ENCODE peak calls at places on chromosome 5, in nine cellular contexts. B, T, D, S, Q, G, P, R and H are unnamed samples.

GRCh38 chr5:179373101-179373934 is 28.1 kb upstream of the ADAMTS2 start:
- DNase-seq in B (no peak), T (peak; percentile 55), D (no peak), S (no peak), Q (no peak), G (no peak), P (no peak), R (no peak), H (no peak)

GRCh38 chr5:139747583-139748504 is 47.8 kb upstream of the PSD2 start:
- DNase-seq in B (peak; percentile 77), T (peak; percentile 89), D (no peak), S (peak; percentile 58), Q (no peak), G (no peak), P (peak; percentile 49), R (peak; percentile 49), H (peak; percentile 86)

GRCh38 chr5:117488976-117489500 is 914.4 kb upstream of the SEMA6A start:
- DNase-seq in B (no peak), T (no peak), D (no peak), S (no peak), Q (no peak), G (no peak), P (no peak), R (no peak), H (no peak)

GRCh38 chr5:173302546-173303155 is 25.6 kb downstream of the STC2 start:
- DNase-seq in B (peak; percentile 57), T (no peak), D (no peak), S (no peak), Q (peak; percentile 44), G (no peak), P (no peak), R (no peak), H (no peak)

GRCh38 chr5:96657068-96657467 is 5.1 kb upstream of the CAST start:
- DNase-seq in B (peak; percentile 30), T (no peak), D (peak; percentile 85), S (no peak), Q (peak; percentile 77), G (no peak), P (no peak), R (no peak), H (no peak)

GRCh38 chr5:76813982-76814562 is 4.8 kb upstream of the F2RL1 start:
- DNase-seq in B (no peak), T (no peak), D (peak; percentile 84), S (no peak), Q (peak; percentile 89), G (no peak), P (no peak), R (no peak), H (no peak)

GRCh38 chr5:82403026-82403425 is 124.9 kb upstream of the RPS23 start:
- DNase-seq in B (no peak), T (no peak), D (no peak), S (no peak), Q (no peak), G (no peak), P (no peak), R (no peak), H (no peak)

GRCh38 chr5:39138892-39139291 is 64.7 kb upstream of the RICTOR start:
- DNase-seq in B (no peak), T (no peak), D (peak; percentile 40), S (no peak), Q (peak; percentile 59), G (no peak), P (no peak), R (no peak), H (no peak)

GRCh38 chr5:135484563-135485157 is 32.5 kb upstream of the TIFAB start:
- DNase-seq in B (peak; percentile 24), T (no peak), D (no peak), S (no peak), Q (no peak), G (no peak), P (no peak), R (no peak), H (peak; percentile 74)

GRCh38 chr5:156522651-156523529 is 195.9 kb downstream of the SGCD start:
- DNase-seq in B (no peak), T (no peak), D (no peak), S (no peak), Q (no peak), G (no peak), P (no peak), R (no peak), H (no peak)
- H3K4me3 ChIP-seq in B (no peak overlapping the region), T (no peak overlapping the region), D (no peak overlapping the region), S (no peak overlapping the region), Q (no peak overlapping the region), G (no peak overlapping the region), P (no peak overlapping the region), R (no peak overlapping the region), H (no peak overlapping the region)

GRCh38 chr5:157570801-157571200 is 4.8 kb downstream of the ADAM19 start:
- DNase-seq in B (no peak), T (no peak), D (no peak), S (no peak), Q (no peak), G (no peak), P (no peak), R (no peak), H (no peak)
- H3K4me3 ChIP-seq in B (no peak overlapping the region), T (no peak overlapping the region), D (no peak overlapping the region), S (no peak overlapping the region), Q (no peak overlapping the region), G (no peak overlapping the region), P (no peak overlapping the region), R (no peak overlapping the region), H (no peak overlapping the region)

GRCh38 chr5:132778129-132778528 is 1.1 kb upstream of the SEPTIN8 start:
- DNase-seq in B (no peak), T (no peak), D (no peak), S (no peak), Q (no peak), G (no peak), P (no peak), R (no peak), H (no peak)
- H3K4me3 ChIP-seq in B (peak overlapping the region; percentile 58), T (peak overlapping the region; percentile 80), D (peak overlapping the region; percentile 74), S (no peak overlapping the region), Q (peak overlapping the region; percentile 63), G (peak overlapping the region; percentile 93), P (no peak overlapping the region), R (peak overlapping the region; percentile 95), H (no peak overlapping the region)

DNA sequence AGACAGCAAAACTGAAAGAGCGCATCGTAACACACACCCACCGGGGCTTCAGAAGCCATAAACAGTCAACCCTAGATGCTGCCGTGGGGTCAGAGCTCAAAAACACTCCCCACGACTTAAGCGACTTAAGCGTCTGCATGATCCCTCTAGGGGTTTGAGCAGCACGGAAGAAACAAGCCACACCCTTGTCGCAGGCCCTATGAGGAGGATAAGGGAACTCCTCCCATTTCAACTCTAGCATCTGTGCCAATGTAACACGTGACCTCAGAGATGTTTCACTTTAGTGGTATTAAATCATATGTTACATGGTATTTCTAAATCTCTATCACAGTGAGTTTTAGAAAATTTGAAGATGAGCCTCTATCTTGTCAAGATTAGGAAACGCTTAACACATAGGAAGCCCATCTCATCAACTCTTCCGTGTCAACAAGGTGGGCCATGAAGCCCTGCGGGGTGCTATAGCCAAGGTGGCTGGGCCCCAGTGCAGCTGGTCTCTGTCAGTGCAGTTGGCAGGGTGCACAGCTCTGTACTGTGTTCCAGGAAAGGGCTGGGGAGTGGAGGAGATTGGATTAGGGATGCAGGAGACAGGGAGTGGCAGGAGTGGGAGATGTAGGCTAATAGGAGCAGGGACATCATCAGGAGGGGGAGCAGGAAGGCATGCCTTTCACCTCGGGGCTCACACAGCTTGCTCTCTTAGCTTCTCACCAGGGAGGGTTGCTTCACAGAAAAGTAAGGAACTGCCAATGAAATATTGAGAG is 33.1 kb downstream of the ZCCHC9 start:
- DNase-seq in B (no peak), T (no peak), D (no peak), S (no peak), Q (no peak), G (no peak), P (no peak), R (no peak), H (peak; percentile 25)
- H3K4me3 ChIP-seq in B (no peak overlapping the region), T (no peak overlapping the region), D (no peak overlapping the region), S (no peak overlapping the region), Q (no peak overlapping the region), G (peak overlapping the region; percentile 4), P (no peak overlapping the region), R (peak overlapping the region; percentile 52), H (no peak overlapping the region)

GRCh38 chr5:154477382-154478223 is 424 bp downstream of the HAND1 start:
- DNase-seq in B (no peak), T (peak; percentile 86), D (no peak), S (no peak), Q (no peak), G (no peak), P (no peak), R (no peak), H (peak; percentile 44)

GRCh38 chr5:154478224-154478565 is at the start of gene HAND1:
- DNase-seq in B (peak; percentile 57), T (peak; percentile 54), D (no peak), S (no peak), Q (no peak), G (no peak), P (peak; percentile 59), R (peak; percentile 79), H (peak; percentile 95)

GRCh38 chr5:154475613-154476342 is 2.2 kb downstream of the HAND1 start:
- DNase-seq in B (no peak), T (peak; percentile 83), D (no peak), S (no peak), Q (no peak), G (no peak), P (no peak), R (no peak), H (peak; percentile 88)

GRCh38 chr5:154474957-154475334 is 3.1 kb downstream of the HAND1 start:
- DNase-seq in B (no peak), T (no peak), D (no peak), S (no peak), Q (no peak), G (no peak), P (no peak), R (no peak), H (no peak)

DNA sequence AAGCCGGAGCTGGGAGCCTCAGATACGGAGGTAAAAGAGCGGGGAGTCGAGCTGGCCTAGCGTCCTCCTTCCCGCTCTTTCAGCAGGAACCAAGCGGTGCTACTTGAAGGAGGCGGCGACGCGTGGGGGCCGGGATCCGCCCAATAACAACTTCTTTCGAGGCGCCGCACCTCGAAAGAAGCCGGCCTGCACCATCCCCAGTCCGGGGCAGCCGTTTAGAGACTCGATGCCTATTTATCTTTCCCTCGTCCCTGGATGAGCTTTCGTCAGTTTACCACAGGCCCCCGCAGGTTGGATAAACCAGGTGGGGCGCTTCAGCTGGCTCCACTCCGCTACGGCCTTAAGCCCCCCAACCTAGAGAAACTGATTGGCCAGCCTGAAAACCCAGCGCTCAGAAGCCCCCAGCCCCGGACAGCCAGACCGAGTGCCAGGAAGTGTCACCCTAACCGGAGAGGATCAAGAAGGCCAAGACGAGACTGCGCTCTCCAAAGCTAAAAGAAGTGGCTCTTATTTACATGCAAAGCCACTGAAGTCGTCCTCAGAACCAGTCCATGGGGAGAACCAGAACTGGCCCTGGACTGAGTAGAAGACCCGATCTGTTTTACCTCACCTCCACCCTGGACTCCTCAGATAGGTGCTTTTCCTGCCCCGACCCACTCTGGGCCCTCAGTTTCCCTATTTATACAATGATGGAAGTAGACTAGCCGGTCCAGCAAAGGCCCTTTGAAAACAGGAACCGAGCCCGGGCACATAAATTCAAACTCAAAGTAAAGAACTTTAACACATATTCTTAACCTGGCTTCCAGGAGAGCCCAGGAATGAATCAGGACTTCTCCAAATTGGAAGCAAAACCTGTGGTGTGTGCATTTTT is 1.4 kb downstream of the HAND1 start:
- DNase-seq in B (no peak), T (peak; percentile 71), D (no peak), S (no peak), Q (no peak), G (no peak), P (no peak), R (no peak), H (no peak)
- H3K4me3 ChIP-seq in B (no peak overlapping the region), T (no peak overlapping the region), D (no peak overlapping the region), S (no peak overlapping the region), Q (no peak overlapping the region), G (no peak overlapping the region), P (no peak overlapping the region), R (peak overlapping the region; percentile 75), H (peak overlapping the region; percentile 55)